ENCODE peak calls at places on chromosomes 7 and 10, in six cellular contexts. One of them, this sample, is unnamed. For H3K27me3, the result is how much of the 10 kb centered on the place peaks cover.

GRCh38 chr10:17144032-17144431 is 14.4 kb upstream of the CUBN start:
- DNase-seq in IMR-90: no peak
- DNase-seq in brain microvascular endothelial cell: no peak
- DNase-seq in left ventricle myocardium inferior: no peak
- DNase-seq in esophagus squamous epithelium: no peak
- DNase-seq in Panc1: no peak
- DNase-seq in this sample: no peak

GRCh38 chr7:4066626-4067475 is 615.2 kb upstream of the FOXK1 start:
- DNase-seq in IMR-90: no peak
- DNase-seq in brain microvascular endothelial cell: no peak
- DNase-seq in left ventricle myocardium inferior: no peak
- DNase-seq in esophagus squamous epithelium: no peak
- DNase-seq in Panc1: no peak
- DNase-seq in this sample: no peak

GRCh38 chr7:47518827-47519226 is 63.1 kb downstream of the TNS3 start:
- DNase-seq in IMR-90: peak
- DNase-seq in brain microvascular endothelial cell: peak
- DNase-seq in left ventricle myocardium inferior: no peak
- DNase-seq in esophagus squamous epithelium: no peak
- DNase-seq in Panc1: no peak
- DNase-seq in this sample: no peak

GRCh38 chr10:113126506-113127192 is 176.6 kb downstream of the TCF7L2 start:
- DNase-seq in IMR-90: peak
- DNase-seq in brain microvascular endothelial cell: peak
- DNase-seq in left ventricle myocardium inferior: peak
- DNase-seq in esophagus squamous epithelium: no peak
- DNase-seq in Panc1: peak
- DNase-seq in this sample: peak

GRCh38 chr7:47446871-47447466 is 134.9 kb downstream of the TNS3 start:
- DNase-seq in IMR-90: no peak
- DNase-seq in brain microvascular endothelial cell: no peak
- DNase-seq in left ventricle myocardium inferior: no peak
- DNase-seq in esophagus squamous epithelium: no peak
- DNase-seq in Panc1: no peak
- DNase-seq in this sample: no peak

GRCh38 chr10:117865945-117866344 is 180.8 kb downstream of the RAB11FIP2 start:
- DNase-seq in IMR-90: no peak
- DNase-seq in brain microvascular endothelial cell: no peak
- DNase-seq in left ventricle myocardium inferior: no peak
- DNase-seq in esophagus squamous epithelium: no peak
- DNase-seq in Panc1: no peak
- DNase-seq in this sample: no peak

GRCh38 chr10:8403711-8404371 is 349.4 kb downstream of the GATA3 start:
- DNase-seq in IMR-90: no peak
- DNase-seq in brain microvascular endothelial cell: no peak
- DNase-seq in left ventricle myocardium inferior: no peak
- DNase-seq in esophagus squamous epithelium: no peak
- DNase-seq in Panc1: no peak
- DNase-seq in this sample: no peak

GRCh38 chr7:51472873-51473272 is 156.3 kb upstream of the COBL start:
- DNase-seq in IMR-90: no peak
- DNase-seq in brain microvascular endothelial cell: no peak
- DNase-seq in left ventricle myocardium inferior: no peak
- DNase-seq in esophagus squamous epithelium: no peak
- DNase-seq in Panc1: no peak
- DNase-seq in this sample: no peak

GRCh38 chr10:76411719-76412435 is 980.5 kb downstream of the LRMDA start:
- DNase-seq in IMR-90: no peak
- DNase-seq in brain microvascular endothelial cell: no peak
- DNase-seq in left ventricle myocardium inferior: peak
- DNase-seq in esophagus squamous epithelium: no peak
- DNase-seq in Panc1: no peak
- DNase-seq in this sample: no peak

GRCh38 chr7:148697256-148697841 is 1.4 kb upstream of the CUL1 start:
- DNase-seq in IMR-90: peak
- DNase-seq in brain microvascular endothelial cell: peak
- DNase-seq in left ventricle myocardium inferior: peak
- DNase-seq in esophagus squamous epithelium: no peak
- DNase-seq in Panc1: no peak
- DNase-seq in this sample: no peak

GRCh38 chr10:133359554-133359971 is 1.7 kb upstream of the FUOM start:
- DNase-seq in IMR-90: no peak
- DNase-seq in brain microvascular endothelial cell: no peak
- DNase-seq in left ventricle myocardium inferior: no peak
- DNase-seq in esophagus squamous epithelium: no peak
- DNase-seq in Panc1: no peak
- DNase-seq in this sample: no peak

GRCh38 chr10:102837230-102837721 is at the start of gene CYP17A1:
- DNase-seq in IMR-90: no peak
- DNase-seq in brain microvascular endothelial cell: no peak
- DNase-seq in left ventricle myocardium inferior: no peak
- DNase-seq in esophagus squamous epithelium: no peak
- DNase-seq in Panc1: no peak
- DNase-seq in this sample: no peak

GRCh38 chr10:62424026-62424425 is 49.9 kb downstream of the ZNF365 start:
- DNase-seq in IMR-90: no peak
- DNase-seq in brain microvascular endothelial cell: no peak
- DNase-seq in left ventricle myocardium inferior: no peak
- DNase-seq in esophagus squamous epithelium: no peak
- DNase-seq in Panc1: no peak
- DNase-seq in this sample: no peak
- TF ChIP-seq CTCF in IMR-90: no peak
- TF ChIP-seq CTCF in brain microvascular endothelial cell: peak
- TF ChIP-seq CTCF in left ventricle myocardium inferior: no peak
- TF ChIP-seq CTCF in esophagus squamous epithelium: no peak
- TF ChIP-seq CTCF in Panc1: peak
- TF ChIP-seq CTCF in this sample: no peak

GRCh38 chr10:50393784-50394183 is 142.5 kb upstream of the ASAH2 start:
- DNase-seq in IMR-90: peak
- DNase-seq in brain microvascular endothelial cell: peak
- DNase-seq in left ventricle myocardium inferior: no peak
- DNase-seq in esophagus squamous epithelium: no peak
- DNase-seq in Panc1: no peak
- DNase-seq in this sample: no peak
- H3K27ac ChIP-seq in IMR-90: no peak
- H3K27ac ChIP-seq in brain microvascular endothelial cell: peak
- H3K27ac ChIP-seq in left ventricle myocardium inferior: no peak
- H3K27ac ChIP-seq in esophagus squamous epithelium: no peak
- H3K27ac ChIP-seq in Panc1: no peak
- H3K27ac ChIP-seq in this sample: no peak

GRCh38 chr10:123148414-123149161 is 652 bp downstream of the HMX2 start:
- DNase-seq in IMR-90: no peak
- DNase-seq in brain microvascular endothelial cell: no peak
- DNase-seq in left ventricle myocardium inferior: no peak
- DNase-seq in esophagus squamous epithelium: no peak
- DNase-seq in Panc1: no peak
- DNase-seq in this sample: no peak

GRCh38 chr10:123149568-123150228 is 1.8 kb downstream of the HMX2 start:
- DNase-seq in IMR-90: peak
- DNase-seq in brain microvascular endothelial cell: no peak
- DNase-seq in left ventricle myocardium inferior: no peak
- DNase-seq in esophagus squamous epithelium: no peak
- DNase-seq in Panc1: no peak
- DNase-seq in this sample: no peak

GRCh38 chr10:123150986-123151738 is 3.0 kb upstream of the BUB3 start:
- DNase-seq in IMR-90: peak
- DNase-seq in brain microvascular endothelial cell: no peak
- DNase-seq in left ventricle myocardium inferior: no peak
- DNase-seq in esophagus squamous epithelium: no peak
- DNase-seq in Panc1: no peak
- DNase-seq in this sample: no peak

GRCh38 chr10:123149162-123149567 is 1.2 kb downstream of the HMX2 start:
- DNase-seq in IMR-90: no peak
- DNase-seq in brain microvascular endothelial cell: no peak
- DNase-seq in left ventricle myocardium inferior: no peak
- DNase-seq in esophagus squamous epithelium: no peak
- DNase-seq in Panc1: no peak
- DNase-seq in this sample: no peak

DNA sequence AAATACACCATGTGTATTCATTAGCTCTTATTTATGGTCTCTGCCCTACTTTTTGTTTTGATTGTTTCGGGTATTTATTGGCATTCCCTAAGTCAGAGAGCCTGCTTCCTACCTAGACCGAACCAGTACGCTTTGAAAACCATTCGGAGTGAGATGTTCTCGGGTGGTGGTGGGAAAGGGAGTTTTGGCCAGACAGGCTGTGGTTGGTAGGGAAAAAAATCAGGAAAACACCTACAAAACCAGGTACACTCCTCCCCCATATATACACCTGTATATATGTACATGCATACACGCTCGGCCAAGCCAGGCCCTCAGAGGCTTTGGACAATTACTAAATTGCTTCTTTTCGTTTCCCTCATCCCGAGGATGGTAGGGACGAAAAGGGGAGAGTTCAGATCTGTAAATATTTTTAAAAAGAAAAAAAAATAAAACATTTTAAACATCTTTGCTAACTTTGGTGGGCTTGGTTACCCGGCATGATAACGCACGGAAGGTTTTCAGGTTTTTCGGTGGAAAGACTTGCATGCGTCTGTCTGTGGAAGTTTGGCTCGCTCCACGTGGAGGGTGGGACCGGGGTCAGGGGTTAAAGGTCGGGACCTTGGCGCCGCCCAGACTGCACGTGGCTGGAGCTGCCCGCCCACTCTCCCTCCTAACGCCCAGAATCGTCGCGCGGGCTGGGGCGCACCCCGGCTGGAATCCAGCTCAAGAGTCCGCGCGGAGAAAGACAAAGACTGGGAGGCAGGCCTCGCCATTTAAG is 2.5 kb downstream of the HMX2 start:
- DNase-seq in IMR-90: no peak
- DNase-seq in brain microvascular endothelial cell: no peak
- DNase-seq in left ventricle myocardium inferior: no peak
- DNase-seq in esophagus squamous epithelium: no peak
- DNase-seq in Panc1: no peak
- DNase-seq in this sample: no peak
- H3K27me3 ChIP-seq in IMR-90: half or more
- H3K27me3 ChIP-seq in brain microvascular endothelial cell: half or more
- H3K27me3 ChIP-seq in left ventricle myocardium inferior: half or more
- H3K27me3 ChIP-seq in esophagus squamous epithelium: under half
- H3K27me3 ChIP-seq in Panc1: under half
- H3K27me3 ChIP-seq in this sample: half or more

GRCh38 chr10:31186225-31187010 is 132.6 kb upstream of the ZEB1 start:
- DNase-seq in IMR-90: no peak
- DNase-seq in brain microvascular endothelial cell: no peak
- DNase-seq in left ventricle myocardium inferior: no peak
- DNase-seq in esophagus squamous epithelium: no peak
- DNase-seq in Panc1: no peak
- DNase-seq in this sample: no peak
- TF ChIP-seq CTCF in IMR-90: no peak
- TF ChIP-seq CTCF in brain microvascular endothelial cell: peak
- TF ChIP-seq CTCF in left ventricle myocardium inferior: no peak
- TF ChIP-seq CTCF in esophagus squamous epithelium: no peak
- TF ChIP-seq CTCF in Panc1: no peak
- TF ChIP-seq CTCF in this sample: no peak

GRCh38 chr10:69460576-69461242 is 9.4 kb downstream of the TSPAN15 start:
- DNase-seq in IMR-90: no peak
- DNase-seq in brain microvascular endothelial cell: no peak
- DNase-seq in left ventricle myocardium inferior: no peak
- DNase-seq in esophagus squamous epithelium: no peak
- DNase-seq in Panc1: no peak
- DNase-seq in this sample: no peak
- H3K27ac ChIP-seq in IMR-90: no peak
- H3K27ac ChIP-seq in brain microvascular endothelial cell: no peak
- H3K27ac ChIP-seq in left ventricle myocardium inferior: peak
- H3K27ac ChIP-seq in esophagus squamous epithelium: peak
- H3K27ac ChIP-seq in Panc1: peak
- H3K27ac ChIP-seq in this sample: no peak

GRCh38 chr10:1708746-1709145 is 28.6 kb downstream of the ADARB2 start:
- DNase-seq in IMR-90: no peak
- DNase-seq in brain microvascular endothelial cell: no peak
- DNase-seq in left ventricle myocardium inferior: no peak
- DNase-seq in esophagus squamous epithelium: no peak
- DNase-seq in Panc1: no peak
- DNase-seq in this sample: no peak

GRCh38 chr10:1712314-1712713 is 25.0 kb downstream of the ADARB2 start:
- DNase-seq in IMR-90: no peak
- DNase-seq in brain microvascular endothelial cell: no peak
- DNase-seq in left ventricle myocardium inferior: no peak
- DNase-seq in esophagus squamous epithelium: no peak
- DNase-seq in Panc1: no peak
- DNase-seq in this sample: no peak

GRCh38 chr10:1706256-1706655 is 31.1 kb downstream of the ADARB2 start:
- DNase-seq in IMR-90: no peak
- DNase-seq in brain microvascular endothelial cell: no peak
- DNase-seq in left ventricle myocardium inferior: no peak
- DNase-seq in esophagus squamous epithelium: no peak
- DNase-seq in Panc1: no peak
- DNase-seq in this sample: no peak

DNA sequence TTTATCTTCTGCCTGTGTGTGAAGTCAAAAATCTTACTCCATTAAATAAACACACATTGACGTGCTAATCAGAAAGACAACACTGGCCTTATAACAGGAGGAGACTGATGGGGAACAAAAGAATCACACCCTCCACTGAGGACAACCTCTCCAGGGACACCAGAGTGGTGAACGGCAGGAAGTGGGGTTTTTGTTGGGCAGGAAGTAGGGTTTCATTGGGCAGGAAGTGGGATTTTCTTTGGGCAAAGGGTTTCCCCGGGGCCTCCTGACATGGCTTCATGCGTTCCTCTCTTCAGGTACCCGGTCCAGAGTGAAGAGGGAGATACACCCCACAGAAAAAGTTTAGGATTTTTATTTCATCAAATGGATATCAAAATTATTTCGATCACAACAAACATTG is 30.6 kb downstream of the ADARB2 start:
- DNase-seq in IMR-90: no peak
- DNase-seq in brain microvascular endothelial cell: no peak
- DNase-seq in left ventricle myocardium inferior: no peak
- DNase-seq in esophagus squamous epithelium: no peak
- DNase-seq in Panc1: no peak
- DNase-seq in this sample: no peak
- H3K27me3 ChIP-seq in IMR-90: under half
- H3K27me3 ChIP-seq in brain microvascular endothelial cell: under half
- H3K27me3 ChIP-seq in left ventricle myocardium inferior: under half
- H3K27me3 ChIP-seq in esophagus squamous epithelium: under half
- H3K27me3 ChIP-seq in Panc1: under half
- H3K27me3 ChIP-seq in this sample: under half

GRCh38 chr10:37436361-37436760 is 311.0 kb downstream of the ANKRD30A start:
- DNase-seq in IMR-90: no peak
- DNase-seq in brain microvascular endothelial cell: no peak
- DNase-seq in left ventricle myocardium inferior: no peak
- DNase-seq in esophagus squamous epithelium: no peak
- DNase-seq in Panc1: no peak
- DNase-seq in this sample: no peak

DNA sequence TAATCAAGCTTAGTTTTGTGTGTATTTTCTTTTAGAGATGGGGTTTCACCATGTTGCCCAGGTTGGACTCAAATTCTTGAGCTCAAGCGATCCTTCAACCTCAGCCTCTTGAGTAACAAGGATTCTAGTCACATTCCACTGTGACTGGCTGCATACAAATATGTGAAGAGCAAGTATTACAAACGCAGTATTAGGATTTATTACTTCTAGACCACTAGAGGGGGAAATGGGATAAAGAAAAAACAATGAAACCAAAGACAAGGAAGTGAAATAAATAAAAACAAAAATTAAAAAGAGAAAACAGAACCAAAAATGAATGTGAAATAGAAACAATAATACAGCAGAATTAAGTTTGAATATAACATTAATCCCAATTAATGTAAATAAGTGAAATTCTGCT is 308.7 kb downstream of the ANKRD30A start:
- DNase-seq in IMR-90: no peak
- DNase-seq in brain microvascular endothelial cell: no peak
- DNase-seq in left ventricle myocardium inferior: no peak
- DNase-seq in esophagus squamous epithelium: no peak
- DNase-seq in Panc1: no peak
- DNase-seq in this sample: no peak
- TF ChIP-seq CTCF in IMR-90: no peak
- TF ChIP-seq CTCF in brain microvascular endothelial cell: no peak
- TF ChIP-seq CTCF in left ventricle myocardium inferior: peak
- TF ChIP-seq CTCF in esophagus squamous epithelium: no peak
- TF ChIP-seq CTCF in Panc1: peak
- TF ChIP-seq CTCF in this sample: no peak

This sample was measured in AG04450.